ENCODE peak calls at places on chromosomes 2 and 18, in six cellular contexts. H is stomach, L is lower lobe of right lung, T is left ventricle myocardium inferior, D is small intestine, P is ovary. W is an unnamed sample.

GRCh38 chr2:21559354-21559753 is 435.6 kb downstream of the TDRD15 start:
- DNase-seq in H (no peak), L (no peak), T (no peak), D (no peak), P (no peak), W (no peak)

GRCh38 chr2:33644215-33644614 is 45.1 kb upstream of the FAM98A start:
- DNase-seq in H (no peak), L (no peak), T (no peak), D (no peak), P (no peak), W (no peak)

GRCh38 chr2:83795777-83796176 is 663.3 kb downstream of the SUCLG1 start:
- DNase-seq in H (no peak), L (no peak), T (no peak), D (no peak), P (no peak), W (no peak)

GRCh38 chr2:241228860-241229516 is 40.5 kb downstream of the ANO7 start:
- DNase-seq in H (no peak), L (peak; percentile 26), T (no peak), D (no peak), P (no peak), W (no peak)

GRCh38 chr2:193695367-193695766 is 1500.6 kb upstream of the TMEFF2 start:
- DNase-seq in H (no peak), L (no peak), T (no peak), D (no peak), P (no peak), W (no peak)

GRCh38 chr2:111054791-111055627 is 65.7 kb upstream of the BCL2L11 start:
- DNase-seq in H (no peak), L (no peak), T (no peak), D (no peak), P (no peak), W (no peak)

GRCh38 chr2:30234180-30234971 is 3.0 kb downstream of the LBH start:
- DNase-seq in H (peak; percentile 35), L (no peak), T (no peak), D (no peak), P (peak; percentile 46), W (no peak)

GRCh38 chr2:82342351-82342750 is 2037.8 kb upstream of the LRRTM1 start:
- DNase-seq in H (no peak), L (no peak), T (no peak), D (no peak), P (no peak), W (no peak)

GRCh38 chr2:98477036-98477435 is 32.4 kb downstream of the INPP4A start:
- DNase-seq in H (no peak), L (no peak), T (no peak), D (no peak), P (no peak), W (no peak)

GRCh38 chr2:27353762-27354596 is 2.6 kb downstream of the GTF3C2 start:
- DNase-seq in H (no peak), L (no peak), T (no peak), D (peak; percentile 47), P (no peak), W (no peak)

GRCh38 chr2:204575463-204575862 is 30.2 kb downstream of the PARD3B start:
- DNase-seq in H (no peak), L (no peak), T (no peak), D (no peak), P (no peak), W (no peak)

GRCh38 chr18:62587689-62588088 is 64.9 kb downstream of the ZCCHC2 start:
- DNase-seq in H (no peak), L (no peak), T (no peak), D (no peak), P (no peak), W (no peak)

GRCh38 chr2:209901187-209901586 is 101.3 kb upstream of the RPE start:
- DNase-seq in H (no peak), L (no peak), T (no peak), D (no peak), P (no peak), W (no peak)

GRCh38 chr18:57436193-57436964 is 1.2 kb downstream of the ONECUT2 start:
- DNase-seq in H (no peak), L (no peak), T (no peak), D (no peak), P (no peak), W (no peak)

GRCh38 chr2:5453648-5454390 is 238.4 kb upstream of the SOX11 start:
- DNase-seq in H (no peak), L (no peak), T (no peak), D (no peak), P (no peak), W (no peak)

GRCh38 chr18:3869848-3870247 is 419.9 kb downstream of the TGIF1 start:
- DNase-seq in H (no peak), L (no peak), T (no peak), D (peak; percentile 70), P (no peak), W (no peak)

GRCh38 chr2:110999626-111000025 is 121.1 kb upstream of the BCL2L11 start:
- DNase-seq in H (no peak), L (no peak), T (no peak), D (no peak), P (no peak), W (no peak)

GRCh38 chr2:73292906-73293533 is 328 bp downstream of the EGR4 start:
- DNase-seq in H (no peak), L (no peak), T (no peak), D (no peak), P (no peak), W (no peak)

GRCh38 chr2:125837108-125837507 is 818.9 kb upstream of the GYPC start:
- DNase-seq in H (no peak), L (no peak), T (no peak), D (peak; percentile 15), P (no peak), W (no peak)

GRCh38 chr2:177252808-177253531 is 11.6 kb downstream of the NFE2L2 start:
- DNase-seq in H (no peak), L (no peak), T (no peak), D (no peak), P (no peak), W (no peak)
- H3K4me1 ChIP-seq in H (peaks cover 91% of the 10 kb centered on the region), L (peaks cover 100% of the 10 kb centered on the region), T (peaks cover 100% of the 10 kb centered on the region), D (peaks cover 46% of the 10 kb centered on the region), P (peaks cover 47% of the 10 kb centered on the region), W (peaks cover 97% of the 10 kb centered on the region)

GRCh38 chr2:140502951-140503630 is 1627.7 kb downstream of the LRP1B start:
- DNase-seq in H (no peak), L (no peak), T (no peak), D (peak; percentile 8), P (no peak), W (no peak)
- H3K4me3 ChIP-seq in H (no peak overlapping the region), L (no peak overlapping the region), T (no peak overlapping the region), D (no peak overlapping the region), P (no peak overlapping the region), W (no peak overlapping the region)

GRCh38 chr2:108625186-108625827 is 91.0 kb downstream of the LIMS1 start:
- DNase-seq in H (no peak), L (no peak), T (no peak), D (no peak), P (no peak), W (no peak)
- H3K4me1 ChIP-seq in H (peaks cover 14% of the 10 kb centered on the region), L (peaks cover 62% of the 10 kb centered on the region), T (peaks cover 23% of the 10 kb centered on the region), D (peaks cover 6% of the 10 kb centered on the region), P (peaks cover 9% of the 10 kb centered on the region), W (peaks cover 24% of the 10 kb centered on the region)

GRCh38 chr2:59308108-59308507 is 1067.0 kb upstream of the FANCL start:
- DNase-seq in H (no peak), L (no peak), T (no peak), D (no peak), P (no peak), W (no peak)

GRCh38 chr2:59314367-59314766 is 1073.2 kb upstream of the FANCL start:
- DNase-seq in H (no peak), L (no peak), T (no peak), D (no peak), P (no peak), W (no peak)

GRCh38 chr2:59312022-59312421 is 1070.9 kb upstream of the FANCL start:
- DNase-seq in H (no peak), L (no peak), T (no peak), D (no peak), P (no peak), W (no peak)

GRCh38 chr2:59312967-59313943 is 1072.1 kb upstream of the FANCL start:
- DNase-seq in H (no peak), L (no peak), T (no peak), D (no peak), P (no peak), W (no peak)
- H3K4me3 ChIP-seq in H (no peak overlapping the region), L (no peak overlapping the region), T (no peak overlapping the region), D (no peak overlapping the region), P (no peak overlapping the region), W (no peak overlapping the region)

GRCh38 chr2:168185583-168186274 is 61.7 kb downstream of the STK39 start:
- DNase-seq in H (no peak), L (no peak), T (no peak), D (peak; percentile 52), P (no peak), W (no peak)
- H3K4me1 ChIP-seq in H (peaks cover 25% of the 10 kb centered on the region), L (peaks cover 16% of the 10 kb centered on the region), T (peaks cover 82% of the 10 kb centered on the region), D (peaks cover 20% of the 10 kb centered on the region), P (peaks cover 3% of the 10 kb centered on the region), W (peaks cover 67% of the 10 kb centered on the region)

GRCh38 chr2:227780981-227781630 is 32.5 kb upstream of the CCL20 start:
- DNase-seq in H (peak; percentile 47), L (no peak), T (no peak), D (peak; percentile 94), P (no peak), W (no peak)

GRCh38 chr2:227782804-227783203 is 30.8 kb upstream of the CCL20 start:
- DNase-seq in H (no peak), L (no peak), T (no peak), D (no peak), P (no peak), W (no peak)

GRCh38 chr2:227781841-227782240 is 31.8 kb upstream of the CCL20 start:
- DNase-seq in H (no peak), L (no peak), T (no peak), D (no peak), P (no peak), W (no peak)

GRCh38 chr2:227785293-227785692 is 28.3 kb upstream of the CCL20 start:
- DNase-seq in H (no peak), L (no peak), T (no peak), D (peak; percentile 62), P (no peak), W (no peak)

GRCh38 chr2:227783404-227784138 is 30.1 kb upstream of the CCL20 start:
- DNase-seq in H (no peak), L (no peak), T (no peak), D (peak; percentile 53), P (no peak), W (no peak)
- H3K4me3 ChIP-seq in H (no peak overlapping the region), L (peak overlapping the region; percentile 39), T (no peak overlapping the region), D (no peak overlapping the region), P (no peak overlapping the region), W (peak overlapping the region; percentile 28)

DNA sequence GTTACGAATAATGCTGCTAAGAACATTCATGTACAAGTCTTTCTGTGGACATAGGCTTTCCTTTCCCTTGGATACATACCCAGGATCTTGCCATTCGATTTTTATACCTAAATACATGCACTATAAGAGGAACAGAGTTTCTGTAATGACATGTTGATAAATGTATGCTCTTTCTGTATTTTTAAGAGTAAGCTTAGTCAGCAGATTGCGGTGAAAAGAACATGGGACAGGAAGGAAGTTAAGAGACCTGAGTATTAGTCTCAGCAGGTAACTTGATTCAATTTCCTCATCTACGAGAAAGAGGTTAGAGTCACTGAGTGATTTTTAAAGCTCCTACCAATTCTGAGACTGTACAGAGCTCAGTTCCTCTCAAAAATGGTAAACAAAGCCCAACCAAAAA is 2.6 kb upstream of the TLK1 start:
- DNase-seq in H (no peak), L (no peak), T (no peak), D (peak; percentile 22), P (no peak), W (no peak)
- H3K4me1 ChIP-seq in H (peaks cover 9% of the 10 kb centered on the region), L (peaks cover 14% of the 10 kb centered on the region), T (peaks cover 31% of the 10 kb centered on the region), D (no peaks in the 10 kb centered on the region), P (peaks cover 4% of the 10 kb centered on the region), W (peaks cover 15% of the 10 kb centered on the region)

W was measured in heart right ventricle.